ENCODE peak calls at places on chromosome 2, in eight cellular contexts. One of them, this sample, is unnamed.

GRCh38 chr2:138115664-138116063 is 151.4 kb downstream of the HNMT start:
- DNase-seq in fibroblast of pulmonary artery: peak; percentile 53
- DNase-seq in dorsolateral prefrontal cortex: no peak
- DNase-seq in mesothelial cell of epicardium: no peak
- DNase-seq in left ventricle myocardium inferior: no peak
- DNase-seq in body of pancreas: no peak
- DNase-seq in AG04450: no peak
- DNase-seq in GM12865: no peak
- DNase-seq in this sample: no peak

GRCh38 chr2:112075490-112076260 is 20.6 kb downstream of the TMEM87B start:
- DNase-seq in dorsolateral prefrontal cortex: no peak
- DNase-seq in left ventricle myocardium inferior: no peak
- DNase-seq in AG04450: no peak
- DNase-seq in mesothelial cell of epicardium: no peak
- DNase-seq in fibroblast of pulmonary artery: peak; percentile 63
- DNase-seq in body of pancreas: no peak
- DNase-seq in GM12865: peak; percentile 24
- DNase-seq in this sample: no peak

GRCh38 chr2:70498054-70498453 is 55.6 kb downstream of the TGFA start:
- DNase-seq in fibroblast of pulmonary artery: no peak
- DNase-seq in left ventricle myocardium inferior: no peak
- DNase-seq in GM12865: no peak
- DNase-seq in mesothelial cell of epicardium: no peak
- DNase-seq in AG04450: no peak
- DNase-seq in dorsolateral prefrontal cortex: no peak
- DNase-seq in body of pancreas: no peak
- DNase-seq in this sample: no peak

GRCh38 chr2:219472629-219473187 is 26.0 kb upstream of the GMPPA start:
- DNase-seq in body of pancreas: no peak
- DNase-seq in left ventricle myocardium inferior: no peak
- DNase-seq in GM12865: no peak
- DNase-seq in mesothelial cell of epicardium: no peak
- DNase-seq in AG04450: no peak
- DNase-seq in dorsolateral prefrontal cortex: no peak
- DNase-seq in fibroblast of pulmonary artery: no peak
- DNase-seq in this sample: no peak

GRCh38 chr2:134599236-134599635 is 119.6 kb downstream of the TMEM163 start:
- DNase-seq in fibroblast of pulmonary artery: no peak
- DNase-seq in body of pancreas: no peak
- DNase-seq in dorsolateral prefrontal cortex: no peak
- DNase-seq in mesothelial cell of epicardium: no peak
- DNase-seq in GM12865: no peak
- DNase-seq in AG04450: no peak
- DNase-seq in left ventricle myocardium inferior: no peak
- DNase-seq in this sample: no peak

GRCh38 chr2:168272225-168272624 is 24.8 kb upstream of the STK39 start:
- DNase-seq in fibroblast of pulmonary artery: peak; percentile 4
- DNase-seq in AG04450: no peak
- DNase-seq in dorsolateral prefrontal cortex: no peak
- DNase-seq in body of pancreas: no peak
- DNase-seq in mesothelial cell of epicardium: no peak
- DNase-seq in left ventricle myocardium inferior: no peak
- DNase-seq in GM12865: no peak
- DNase-seq in this sample: no peak

GRCh38 chr2:177717831-177718618 is 325.5 kb downstream of the AGPS start:
- DNase-seq in mesothelial cell of epicardium: no peak
- DNase-seq in fibroblast of pulmonary artery: no peak
- DNase-seq in body of pancreas: no peak
- DNase-seq in AG04450: no peak
- DNase-seq in dorsolateral prefrontal cortex: no peak
- DNase-seq in GM12865: no peak
- DNase-seq in left ventricle myocardium inferior: no peak
- DNase-seq in this sample: no peak

GRCh38 chr2:184683923-184684322 is 85.6 kb downstream of the ZNF804A start:
- DNase-seq in GM12865: no peak
- DNase-seq in fibroblast of pulmonary artery: no peak
- DNase-seq in mesothelial cell of epicardium: no peak
- DNase-seq in left ventricle myocardium inferior: no peak
- DNase-seq in body of pancreas: no peak
- DNase-seq in AG04450: no peak
- DNase-seq in dorsolateral prefrontal cortex: no peak
- DNase-seq in this sample: peak; percentile 52

GRCh38 chr2:182038579-182038978 is 52.9 kb downstream of the PPP1R1C start:
- DNase-seq in left ventricle myocardium inferior: no peak
- DNase-seq in dorsolateral prefrontal cortex: no peak
- DNase-seq in body of pancreas: no peak
- DNase-seq in GM12865: no peak
- DNase-seq in fibroblast of pulmonary artery: peak; percentile 21
- DNase-seq in mesothelial cell of epicardium: no peak
- DNase-seq in AG04450: no peak
- DNase-seq in this sample: peak; percentile 38

GRCh38 chr2:234203135-234203984 is 152.9 kb downstream of the SPP2 start:
- DNase-seq in left ventricle myocardium inferior: no peak
- DNase-seq in dorsolateral prefrontal cortex: no peak
- DNase-seq in body of pancreas: no peak
- DNase-seq in AG04450: peak; percentile 79
- DNase-seq in mesothelial cell of epicardium: no peak
- DNase-seq in fibroblast of pulmonary artery: peak; percentile 95
- DNase-seq in GM12865: no peak
- DNase-seq in this sample: peak; percentile 86

GRCh38 chr2:98883780-98884211 is 52.2 kb downstream of the CRACDL start:
- DNase-seq in dorsolateral prefrontal cortex: peak; percentile 64
- DNase-seq in left ventricle myocardium inferior: no peak
- DNase-seq in fibroblast of pulmonary artery: no peak
- DNase-seq in mesothelial cell of epicardium: no peak
- DNase-seq in body of pancreas: no peak
- DNase-seq in GM12865: no peak
- DNase-seq in AG04450: no peak
- DNase-seq in this sample: no peak

GRCh38 chr2:164737612-164738081 is 104.0 kb downstream of the COBLL1 start:
- DNase-seq in left ventricle myocardium inferior: no peak
- DNase-seq in AG04450: peak; percentile 23
- DNase-seq in dorsolateral prefrontal cortex: peak; percentile 11
- DNase-seq in body of pancreas: peak; percentile 78
- DNase-seq in fibroblast of pulmonary artery: peak; percentile 72
- DNase-seq in mesothelial cell of epicardium: peak; percentile 25
- DNase-seq in GM12865: peak; percentile 50
- DNase-seq in this sample: peak; percentile 33

GRCh38 chr2:28360066-28360741 is 32.5 kb upstream of the FOSL2 start:
- DNase-seq in mesothelial cell of epicardium: no peak
- DNase-seq in fibroblast of pulmonary artery: no peak
- DNase-seq in GM12865: no peak
- DNase-seq in body of pancreas: no peak
- DNase-seq in left ventricle myocardium inferior: no peak
- DNase-seq in dorsolateral prefrontal cortex: no peak
- DNase-seq in AG04450: no peak
- DNase-seq in this sample: no peak

GRCh38 chr2:64424421-64424987 is 29.5 kb upstream of the LGALSL start:
- DNase-seq in AG04450: no peak
- DNase-seq in left ventricle myocardium inferior: no peak
- DNase-seq in dorsolateral prefrontal cortex: no peak
- DNase-seq in fibroblast of pulmonary artery: no peak
- DNase-seq in body of pancreas: no peak
- DNase-seq in GM12865: no peak
- DNase-seq in mesothelial cell of epicardium: no peak
- DNase-seq in this sample: no peak

GRCh38 chr2:223969856-223970255 is 12.6 kb downstream of the MRPL44 start:
- DNase-seq in body of pancreas: no peak
- DNase-seq in fibroblast of pulmonary artery: no peak
- DNase-seq in mesothelial cell of epicardium: no peak
- DNase-seq in left ventricle myocardium inferior: no peak
- DNase-seq in GM12865: no peak
- DNase-seq in AG04450: no peak
- DNase-seq in dorsolateral prefrontal cortex: no peak
- DNase-seq in this sample: no peak

GRCh38 chr2:64979744-64980143 is 9.5 kb upstream of the SLC1A4 start:
- DNase-seq in mesothelial cell of epicardium: no peak
- DNase-seq in AG04450: no peak
- DNase-seq in body of pancreas: no peak
- DNase-seq in left ventricle myocardium inferior: no peak
- DNase-seq in GM12865: peak; percentile 36
- DNase-seq in dorsolateral prefrontal cortex: no peak
- DNase-seq in fibroblast of pulmonary artery: no peak
- DNase-seq in this sample: peak; percentile 87

GRCh38 chr2:85017436-85018048 is 46.6 kb downstream of the KCMF1 start:
- DNase-seq in body of pancreas: no peak
- DNase-seq in left ventricle myocardium inferior: no peak
- DNase-seq in dorsolateral prefrontal cortex: no peak
- DNase-seq in fibroblast of pulmonary artery: peak; percentile 49
- DNase-seq in GM12865: peak; percentile 4
- DNase-seq in mesothelial cell of epicardium: no peak
- DNase-seq in AG04450: no peak
- DNase-seq in this sample: no peak

GRCh38 chr2:20582600-20583221 is 68.2 kb downstream of the HS1BP3 start:
- DNase-seq in left ventricle myocardium inferior: peak; percentile 4
- DNase-seq in dorsolateral prefrontal cortex: peak; percentile 81
- DNase-seq in GM12865: no peak
- DNase-seq in body of pancreas: no peak
- DNase-seq in fibroblast of pulmonary artery: no peak
- DNase-seq in AG04450: no peak
- DNase-seq in mesothelial cell of epicardium: no peak
- DNase-seq in this sample: no peak

GRCh38 chr2:20585351-20585709 is 65.6 kb downstream of the HS1BP3 start:
- DNase-seq in body of pancreas: no peak
- DNase-seq in GM12865: no peak
- DNase-seq in dorsolateral prefrontal cortex: no peak
- DNase-seq in AG04450: no peak
- DNase-seq in mesothelial cell of epicardium: no peak
- DNase-seq in fibroblast of pulmonary artery: no peak
- DNase-seq in left ventricle myocardium inferior: no peak
- DNase-seq in this sample: no peak

GRCh38 chr2:20584637-20585321 is 66.1 kb downstream of the HS1BP3 start:
- DNase-seq in body of pancreas: peak; percentile 43
- DNase-seq in left ventricle myocardium inferior: peak; percentile 21
- DNase-seq in fibroblast of pulmonary artery: peak; percentile 96
- DNase-seq in GM12865: no peak
- DNase-seq in mesothelial cell of epicardium: peak; percentile 50
- DNase-seq in AG04450: peak; percentile 98
- DNase-seq in dorsolateral prefrontal cortex: peak; percentile 52
- DNase-seq in this sample: no peak

GRCh38 chr2:20583425-20583881 is 67.4 kb downstream of the HS1BP3 start:
- DNase-seq in AG04450: no peak
- DNase-seq in GM12865: no peak
- DNase-seq in body of pancreas: no peak
- DNase-seq in left ventricle myocardium inferior: peak; percentile 11
- DNase-seq in mesothelial cell of epicardium: no peak
- DNase-seq in fibroblast of pulmonary artery: no peak
- DNase-seq in dorsolateral prefrontal cortex: no peak
- DNase-seq in this sample: no peak

GRCh38 chr2:20584045-20584636 is 66.8 kb downstream of the HS1BP3 start:
- DNase-seq in GM12865: no peak
- DNase-seq in fibroblast of pulmonary artery: no peak
- DNase-seq in left ventricle myocardium inferior: no peak
- DNase-seq in dorsolateral prefrontal cortex: no peak
- DNase-seq in AG04450: peak; percentile 49
- DNase-seq in body of pancreas: no peak
- DNase-seq in mesothelial cell of epicardium: no peak
- DNase-seq in this sample: no peak
- TF ChIP-seq CTCF in GM12865: no peak
- TF ChIP-seq CTCF in fibroblast of pulmonary artery: no peak
- TF ChIP-seq CTCF in left ventricle myocardium inferior: no peak
- TF ChIP-seq CTCF in dorsolateral prefrontal cortex: no peak
- TF ChIP-seq CTCF in AG04450: no peak
- TF ChIP-seq CTCF in body of pancreas: no peak
- TF ChIP-seq CTCF in mesothelial cell of epicardium: no peak
- TF ChIP-seq CTCF in this sample: no peak

DNA sequence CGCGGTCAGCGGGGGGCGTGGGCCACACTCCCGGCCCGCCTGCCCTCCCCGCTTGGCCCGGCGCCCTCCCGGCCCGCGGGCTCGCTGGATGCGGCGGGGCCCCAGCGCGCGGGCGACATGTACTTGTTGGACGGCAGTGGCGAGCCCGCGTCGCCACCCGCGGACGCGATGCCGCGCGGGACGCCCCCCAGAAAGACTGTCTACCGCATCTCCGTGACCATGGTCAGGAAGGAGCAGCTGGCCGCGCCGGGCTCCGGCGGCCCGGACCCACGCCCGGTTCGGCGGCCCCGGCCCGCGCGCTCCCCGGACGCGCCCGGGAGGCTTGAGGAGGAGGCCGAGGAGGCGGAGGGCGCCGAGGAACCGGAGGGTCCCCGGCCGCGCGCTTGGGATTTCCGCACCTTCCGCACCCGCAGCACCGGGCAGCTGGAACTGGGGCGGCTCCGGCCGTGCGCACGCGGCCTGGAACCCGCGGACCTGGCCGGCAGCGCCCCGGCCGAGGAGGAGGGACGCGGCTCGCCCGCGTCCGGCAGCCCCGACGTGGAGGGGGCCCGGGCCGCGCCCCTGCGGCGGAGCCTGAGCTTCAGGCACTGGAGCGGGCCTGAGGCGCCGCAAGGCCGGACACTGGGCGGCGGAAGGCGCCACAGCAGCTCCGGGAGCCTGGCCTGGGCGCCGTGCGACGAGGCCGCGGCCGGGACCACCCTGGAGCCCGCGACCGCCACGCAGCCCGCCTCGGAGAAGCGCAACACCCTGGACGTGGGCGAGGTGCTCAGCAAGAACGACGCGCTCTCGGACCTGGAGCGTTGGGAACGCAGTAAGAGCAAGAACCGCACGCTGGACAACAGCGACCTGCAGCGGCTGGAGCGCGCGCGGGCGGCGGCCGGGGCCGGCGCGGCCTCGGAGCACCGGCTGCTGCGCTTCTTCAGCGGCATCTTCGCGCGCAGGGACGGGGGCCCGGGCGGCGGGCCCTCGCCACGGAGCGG is 176.4 kb downstream of the AGAP1 start:
- DNase-seq in GM12865: no peak
- DNase-seq in mesothelial cell of epicardium: no peak
- DNase-seq in dorsolateral prefrontal cortex: peak; percentile 71
- DNase-seq in fibroblast of pulmonary artery: peak; percentile 80
- DNase-seq in body of pancreas: peak; percentile 36
- DNase-seq in AG04450: peak; percentile 47
- DNase-seq in left ventricle myocardium inferior: peak; percentile 67
- DNase-seq in this sample: no peak
- TF ChIP-seq CTCF in GM12865: no peak
- TF ChIP-seq CTCF in mesothelial cell of epicardium: no peak
- TF ChIP-seq CTCF in dorsolateral prefrontal cortex: peak; percentile 69
- TF ChIP-seq CTCF in fibroblast of pulmonary artery: peak; percentile 28
- TF ChIP-seq CTCF in body of pancreas: peak; percentile 30
- TF ChIP-seq CTCF in AG04450: peak; percentile 61
- TF ChIP-seq CTCF in left ventricle myocardium inferior: peak; percentile 74
- TF ChIP-seq CTCF in this sample: peak; percentile 51

DNA sequence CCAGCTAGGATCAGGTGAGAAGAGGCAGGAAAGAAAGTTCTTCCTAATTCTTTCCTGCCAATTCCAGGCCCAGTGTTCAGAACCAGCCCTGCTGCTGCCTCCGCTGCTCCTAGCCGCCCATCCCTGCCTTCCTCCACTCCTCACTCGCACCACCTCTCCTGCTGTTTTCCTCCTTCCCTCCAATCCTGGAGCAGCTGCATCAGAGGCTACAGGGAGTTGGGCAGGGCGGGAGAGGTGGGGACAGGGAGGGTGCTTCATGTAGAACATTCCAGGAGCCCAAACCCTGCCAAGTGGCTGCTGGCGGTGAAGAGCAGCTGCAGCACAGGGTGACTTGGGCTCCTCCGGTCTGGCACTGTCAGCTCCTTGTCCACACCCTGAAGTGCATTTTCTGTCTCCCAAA is 176.3 kb downstream of the TNS1 start:
- DNase-seq in AG04450: no peak
- DNase-seq in left ventricle myocardium inferior: peak; percentile 82
- DNase-seq in mesothelial cell of epicardium: no peak
- DNase-seq in GM12865: no peak
- DNase-seq in body of pancreas: no peak
- DNase-seq in dorsolateral prefrontal cortex: no peak
- DNase-seq in fibroblast of pulmonary artery: no peak
- DNase-seq in this sample: no peak
- TF ChIP-seq CTCF in AG04450: no peak
- TF ChIP-seq CTCF in left ventricle myocardium inferior: no peak
- TF ChIP-seq CTCF in mesothelial cell of epicardium: no peak
- TF ChIP-seq CTCF in GM12865: no peak
- TF ChIP-seq CTCF in body of pancreas: no peak
- TF ChIP-seq CTCF in dorsolateral prefrontal cortex: no peak
- TF ChIP-seq CTCF in fibroblast of pulmonary artery: no peak
- TF ChIP-seq CTCF in this sample: no peak

GRCh38 chr2:120205901-120206581 is 17.2 kb downstream of the TMEM185B start:
- DNase-seq in AG04450: no peak
- DNase-seq in mesothelial cell of epicardium: no peak
- DNase-seq in body of pancreas: peak; percentile 23
- DNase-seq in dorsolateral prefrontal cortex: no peak
- DNase-seq in GM12865: peak; percentile 47
- DNase-seq in fibroblast of pulmonary artery: peak; percentile 10
- DNase-seq in left ventricle myocardium inferior: no peak
- DNase-seq in this sample: no peak
- TF ChIP-seq CTCF in AG04450: peak; percentile 35
- TF ChIP-seq CTCF in mesothelial cell of epicardium: peak; percentile 21
- TF ChIP-seq CTCF in body of pancreas: no peak
- TF ChIP-seq CTCF in dorsolateral prefrontal cortex: peak; percentile 50
- TF ChIP-seq CTCF in GM12865: peak; percentile 68
- TF ChIP-seq CTCF in fibroblast of pulmonary artery: peak; percentile 39
- TF ChIP-seq CTCF in left ventricle myocardium inferior: peak; percentile 49
- TF ChIP-seq CTCF in this sample: peak; percentile 52

This sample was measured in keratinocyte.